ENCODE peak calls at places on chromosomes 11 and 22, in five cellular contexts. V, A, E, H and U are unnamed samples.

GRCh38 chr11:1298695-1299492 is 10.5 kb downstream of the TOLLIP start:
- DNase-seq in V (peak), A (peak), E (peak), H (no peak), U (peak)

GRCh38 chr11:57903441-57904123 is 120.1 kb upstream of the OR9Q1 start:
- DNase-seq in V (peak), A (no peak), E (peak), H (no peak), U (no peak)

GRCh38 chr22:41562461-41562860 is 1.7 kb downstream of the CSDC2 start:
- DNase-seq in V (no peak), A (no peak), E (no peak), H (no peak), U (no peak)

GRCh38 chr22:48478124-48478523 is 1349.5 kb downstream of the BRD1 start:
- DNase-seq in V (no peak), A (no peak), E (no peak), H (no peak), U (no peak)

GRCh38 chr11:66950113-66950535 is 8.1 kb downstream of the PC start:
- DNase-seq in V (no peak), A (no peak), E (peak), H (no peak), U (no peak)

GRCh38 chr22:36281726-36282077 is 28.8 kb downstream of the APOL1 start:
- DNase-seq in V (no peak), A (no peak), E (no peak), H (no peak), U (no peak)

GRCh38 chr22:18095101-18095805 is 15.4 kb upstream of the TUBA8 start:
- DNase-seq in V (no peak), A (no peak), E (peak), H (no peak), U (no peak)

GRCh38 chr11:17571431-17572358 is 24.6 kb downstream of the OTOG start:
- DNase-seq in V (no peak), A (no peak), E (no peak), H (no peak), U (no peak)

GRCh38 chr11:62444835-62445234 is 26.0 kb downstream of the SCGB1A1 start:
- DNase-seq in V (no peak), A (no peak), E (no peak), H (no peak), U (no peak)

GRCh38 chr11:1870721-1871466 is 18.0 kb downstream of the LSP1 start:
- DNase-seq in V (no peak), A (no peak), E (no peak), H (no peak), U (no peak)

GRCh38 chr11:68216171-68216938 is 3.3 kb upstream of the KMT5B start:
- DNase-seq in V (no peak), A (no peak), E (no peak), H (no peak), U (no peak)

GRCh38 chr11:124086447-124086846 is 28.8 kb upstream of the VWA5A start:
- DNase-seq in V (no peak), A (no peak), E (no peak), H (peak), U (no peak)

GRCh38 chr22:20245577-20246367 is 22.3 kb downstream of the RTN4R start:
- DNase-seq in V (no peak), A (no peak), E (no peak), H (no peak), U (no peak)

GRCh38 chr11:131109256-131109655 is 193.0 kb upstream of the SNX19 start:
- DNase-seq in V (peak), A (no peak), E (peak), H (no peak), U (no peak)

GRCh38 chr11:69278091-69278867 is 15.7 kb upstream of the MYEOV start:
- DNase-seq in V (peak), A (peak), E (no peak), H (no peak), U (no peak)

GRCh38 chr11:123218451-123218850 is 23.4 kb upstream of the CLMP start:
- DNase-seq in V (no peak), A (no peak), E (peak), H (no peak), U (no peak)

GRCh38 chr11:9850224-9850895 is 186.5 kb downstream of the SWAP70 start:
- DNase-seq in V (no peak), A (no peak), E (no peak), H (no peak), U (no peak)

GRCh38 chr22:30445438-30445936 is 19.9 kb downstream of the MTFP1 start:
- DNase-seq in V (no peak), A (no peak), E (peak), H (no peak), U (no peak)

GRCh38 chr22:45508814-45509213 is 6.1 kb downstream of the FBLN1 start:
- DNase-seq in V (no peak), A (no peak), E (no peak), H (no peak), U (no peak)

GRCh38 chr11:121328967-121329653 is 36.5 kb downstream of the SC5D start:
- DNase-seq in V (no peak), A (no peak), E (no peak), H (no peak), U (no peak)

GRCh38 chr11:123188508-123189165 is 6.4 kb downstream of the CLMP start:
- DNase-seq in V (no peak), A (no peak), E (peak), H (peak), U (no peak)

GRCh38 chr11:107050126-107050525 is 31.9 kb upstream of the GUCY1A2 start:
- DNase-seq in V (no peak), A (no peak), E (peak), H (no peak), U (no peak)

GRCh38 chr11:36499325-36499724 is 10.7 kb downstream of the TRAF6 start:
- DNase-seq in V (no peak), A (no peak), E (no peak), H (no peak), U (no peak)

DNA sequence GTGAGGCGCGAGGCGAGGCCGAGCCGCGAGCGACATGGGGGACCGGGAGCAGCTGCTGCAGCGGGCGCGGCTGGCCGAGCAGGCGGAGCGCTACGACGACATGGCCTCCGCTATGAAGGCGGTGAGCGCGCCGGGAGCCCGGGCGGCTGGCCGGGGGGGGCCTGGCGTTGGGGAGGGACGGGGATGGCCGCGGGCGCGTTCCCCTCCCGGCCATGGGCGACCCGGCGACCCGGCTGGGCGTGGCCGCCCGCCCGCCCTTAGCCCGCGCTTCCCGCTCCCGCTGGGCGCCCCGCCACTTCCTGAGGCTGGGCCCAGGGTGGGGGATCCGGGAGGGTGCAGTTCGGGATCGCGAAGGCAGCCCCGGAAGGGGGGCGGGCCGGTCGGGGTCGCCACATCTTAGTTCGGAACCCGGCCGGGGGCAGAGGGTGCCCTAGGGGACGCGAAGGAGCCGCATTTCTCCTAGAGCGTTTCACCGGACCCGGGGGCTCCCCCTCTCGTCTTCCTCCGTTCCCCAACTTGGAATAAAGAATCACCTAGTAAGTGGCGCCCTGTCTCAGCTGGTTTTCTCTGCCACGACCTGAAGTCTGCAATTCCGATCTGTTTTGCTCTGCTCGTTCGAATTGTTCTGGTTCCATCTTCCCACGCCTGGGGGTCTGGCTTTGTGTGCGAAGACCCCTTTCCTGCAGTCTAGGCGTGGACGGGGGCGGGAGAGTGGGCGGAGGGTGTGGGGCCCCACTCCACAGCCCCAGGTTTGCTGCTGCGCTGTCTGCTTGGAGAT is 554 bp downstream of the YWHAH start:
- DNase-seq in V (peak), A (peak), E (no peak), H (no peak), U (no peak)
- TF ChIP-seq CTCF in V (no peak), A (no peak), E (peak), H (no peak), U (peak)

DNA sequence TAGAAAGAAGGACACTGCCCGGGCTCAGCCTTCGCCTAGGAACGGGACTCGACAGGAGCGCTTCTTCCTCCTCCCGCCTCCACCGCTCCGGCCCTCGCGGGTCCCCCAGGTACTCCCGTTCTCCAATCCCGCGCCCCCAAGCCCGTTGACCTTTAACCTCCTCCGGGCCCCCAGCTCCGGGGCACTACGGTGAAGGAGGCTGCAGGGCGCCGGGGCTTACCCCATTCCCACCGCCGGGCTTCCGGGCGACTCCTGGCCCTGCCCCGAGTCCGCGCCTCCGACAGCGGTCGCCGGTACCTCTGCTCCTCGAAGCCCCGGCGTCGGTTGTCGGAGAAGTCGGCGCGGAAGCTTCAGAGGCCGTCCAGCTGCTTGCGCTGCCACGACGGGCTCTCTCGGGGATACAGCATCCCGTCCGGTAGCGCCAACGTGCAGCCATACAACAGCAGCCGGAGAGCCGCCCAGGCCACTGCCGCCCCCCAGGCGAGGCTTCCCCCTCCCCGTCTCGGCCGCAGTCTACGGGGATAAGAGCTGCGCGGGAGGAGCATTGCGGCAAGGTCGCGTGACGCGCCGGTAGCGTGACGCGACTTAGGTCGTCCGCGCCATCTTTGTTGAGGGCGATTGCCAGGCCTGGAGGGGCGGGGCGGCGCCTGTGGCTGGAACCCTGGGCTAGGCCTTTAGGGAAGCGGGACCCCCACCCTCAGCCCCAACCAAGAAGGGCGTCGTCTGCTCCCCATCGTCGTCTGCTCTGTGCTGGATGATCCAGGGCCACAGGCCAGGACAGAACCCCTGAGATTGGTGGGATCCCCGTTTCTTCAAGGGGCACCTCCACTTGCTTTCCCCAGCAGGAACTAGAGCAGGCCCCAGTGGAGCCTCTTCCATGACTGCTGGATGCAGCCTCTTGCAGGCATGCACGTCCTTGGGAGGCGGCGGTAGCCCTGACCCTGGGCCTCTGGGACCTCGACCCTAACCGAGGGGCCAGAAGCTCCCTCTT is 26.3 kb downstream of the RGL4 start:
- DNase-seq in V (peak), A (peak), E (peak), H (peak), U (peak)
- TF ChIP-seq CTCF in V (no peak), A (no peak), E (no peak), H (no peak), U (no peak)

GRCh38 chr11:5476184-5476819 is 12.2 kb upstream of the OR52D1 start:
- DNase-seq in V (peak), A (no peak), E (peak), H (peak), U (peak)

GRCh38 chr11:5473921-5474320 is 14.6 kb upstream of the OR52D1 start:
- DNase-seq in V (no peak), A (no peak), E (no peak), H (no peak), U (no peak)
- TF ChIP-seq CTCF in V (no peak), A (no peak), E (no peak), H (no peak), U (no peak)

GRCh38 chr22:44456661-44457412 is 41.2 kb downstream of the RTL6 start:
- DNase-seq in V (no peak), A (no peak), E (no peak), H (no peak), U (no peak)

GRCh38 chr22:44460287-44461082 is 37.5 kb downstream of the RTL6 start:
- DNase-seq in V (no peak), A (no peak), E (no peak), H (no peak), U (no peak)

GRCh38 chr22:44459041-44459440 is 39.0 kb downstream of the RTL6 start:
- DNase-seq in V (no peak), A (no peak), E (no peak), H (no peak), U (no peak)

GRCh38 chr22:44455963-44456358 is 42.1 kb downstream of the RTL6 start:
- DNase-seq in V (no peak), A (no peak), E (no peak), H (no peak), U (no peak)

GRCh38 chr22:44458044-44459020 is 39.7 kb downstream of the RTL6 start:
- DNase-seq in V (no peak), A (no peak), E (no peak), H (no peak), U (no peak)
- TF ChIP-seq CTCF in V (no peak), A (no peak), E (no peak), H (no peak), U (no peak)

DNA sequence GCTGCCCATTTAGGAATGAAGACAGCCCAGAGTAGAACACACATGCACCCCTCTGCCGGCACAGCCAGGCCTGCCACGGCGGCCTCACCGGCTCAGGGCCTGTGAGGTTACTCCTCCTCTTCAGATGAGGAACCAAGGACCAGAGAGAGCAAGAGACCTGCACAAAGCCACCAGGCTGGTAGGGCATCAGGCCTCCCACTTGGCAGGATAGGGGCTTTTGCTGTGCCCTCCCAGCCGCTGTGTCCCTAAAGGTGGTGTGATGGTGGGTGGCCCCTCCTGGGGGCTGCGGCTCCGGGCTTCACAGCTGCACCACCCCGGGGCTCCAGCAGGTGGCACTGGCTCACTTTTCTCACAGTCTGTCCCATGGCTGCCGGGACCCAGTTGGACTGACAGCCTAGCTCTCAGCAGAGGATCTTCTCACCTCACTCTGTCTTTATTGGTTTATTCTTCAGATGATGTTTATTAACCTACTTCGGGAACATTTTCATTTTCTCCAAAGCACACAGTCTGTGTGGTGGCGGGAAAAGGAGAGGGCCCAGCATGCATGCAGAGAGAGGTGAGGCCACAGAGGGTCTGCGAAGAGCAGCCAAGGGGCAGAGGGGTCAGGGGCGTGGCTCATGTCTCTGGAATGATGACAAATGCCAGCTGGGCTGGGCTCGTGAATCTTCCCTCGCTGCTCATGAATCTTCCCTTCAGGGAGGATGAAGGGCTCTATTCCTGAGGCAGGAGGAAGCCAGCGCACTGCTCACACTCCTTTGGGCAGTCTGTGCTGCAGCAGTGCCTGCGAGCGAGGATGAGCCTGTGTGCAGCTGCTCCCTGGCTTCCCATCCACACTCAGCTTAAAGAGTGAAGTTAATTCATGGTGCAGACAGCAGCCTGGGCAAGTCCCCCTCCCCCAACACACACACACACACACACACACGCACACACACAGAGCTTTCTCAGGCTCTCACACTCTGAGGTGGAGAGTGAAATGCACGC is 101.1 kb upstream of the PITPNB start:
- DNase-seq in V (peak), A (peak), E (peak), H (no peak), U (no peak)
- TF ChIP-seq CTCF in V (peak), A (peak), E (peak), H (peak), U (peak)